ENCODE peak calls at places on chromosomes 7 and 10, in seven cellular contexts. W, C, B, J, H, O and G are unnamed samples.

GRCh38 chr7:118013252-118014010 is 140.2 kb upstream of the CTTNBP2 start:
- DNase-seq in O (no peak), H (no peak), J (no peak), B (no peak), W (no peak), C (no peak), G (no peak)

GRCh38 chr10:78700816-78701520 is 367.8 kb upstream of the ZMIZ1 start:
- DNase-seq in W (no peak), C (no peak), O (no peak), B (no peak), H (no peak), J (no peak), G (no peak)

GRCh38 chr7:92260248-92260781 is 14.5 kb downstream of the ANKIB1 start:
- DNase-seq in W (no peak), H (no peak), O (no peak), B (no peak), J (no peak), C (peak), G (no peak)

GRCh38 chr7:80312139-80312661 is 177.6 kb downstream of the GNAI1 start:
- DNase-seq in J (no peak), B (no peak), O (peak), W (no peak), C (peak), H (no peak), G (no peak)

GRCh38 chr10:118927317-118927716 is 102.2 kb upstream of the NANOS1 start:
- DNase-seq in H (no peak), W (no peak), O (no peak), J (no peak), C (no peak), B (no peak), G (no peak)

GRCh38 chr10:50286517-50286916 is 35.2 kb upstream of the ASAH2 start:
- DNase-seq in J (no peak), O (no peak), W (no peak), H (no peak), C (no peak), B (no peak), G (no peak)

GRCh38 chr10:104350146-104350635 is 3.4 kb upstream of the CFAP58 start:
- DNase-seq in W (no peak), C (peak), O (no peak), B (peak), J (no peak), H (peak), G (no peak)

GRCh38 chr7:30226593-30227268 is 57.7 kb upstream of the ZNRF2 start:
- DNase-seq in H (peak), W (no peak), O (peak), B (no peak), J (no peak), C (peak), G (peak)

GRCh38 chr7:91286432-91286831 is 22.2 kb downstream of the FZD1 start:
- DNase-seq in W (no peak), O (no peak), H (no peak), B (no peak), C (no peak), J (no peak), G (no peak)

GRCh38 chr10:28410420-28411135 is 107.7 kb upstream of the MPP7 start:
- DNase-seq in H (peak), B (no peak), C (peak), O (no peak), J (no peak), W (no peak), G (no peak)

GRCh38 chr10:5565671-5566581 is 41.2 kb downstream of the CALML3 start:
- DNase-seq in H (no peak), O (peak), C (no peak), J (peak), W (peak), B (peak), G (peak)

GRCh38 chr10:3400368-3400767 is 227.8 kb upstream of the PITRM1 start:
- DNase-seq in H (no peak), W (no peak), O (no peak), C (no peak), B (no peak), J (no peak), G (no peak)

GRCh38 chr7:96740130-96740529 is 30.5 kb upstream of the SEM1 start:
- DNase-seq in C (no peak), H (no peak), J (no peak), O (no peak), W (no peak), B (no peak), G (no peak)

GRCh38 chr10:43623351-43623750 is 17.1 kb downstream of the ZNF485 start:
- DNase-seq in O (no peak), B (no peak), H (peak), W (no peak), J (no peak), C (no peak), G (no peak)

GRCh38 chr10:18615618-18616017 is 35.8 kb downstream of the NSUN6 start:
- DNase-seq in O (no peak), B (no peak), J (no peak), H (no peak), C (no peak), W (no peak), G (no peak)

GRCh38 chr10:69958232-69958902 is 94.3 kb upstream of the MACROH2A2 start:
- DNase-seq in J (no peak), C (peak), W (no peak), B (no peak), H (peak), O (no peak), G (peak)

GRCh38 chr10:63547628-63548356 is 26.6 kb downstream of the REEP3 start:
- DNase-seq in J (no peak), O (no peak), C (no peak), H (peak), B (no peak), W (no peak), G (no peak)

GRCh38 chr7:25303380-25304321 is 75.4 kb upstream of the NPVF start:
- DNase-seq in W (no peak), O (no peak), C (no peak), B (no peak), J (no peak), H (no peak), G (no peak)

GRCh38 chr10:76415559-76415958 is 984.1 kb downstream of the LRMDA start:
- DNase-seq in O (peak), J (no peak), B (no peak), C (no peak), W (no peak), H (no peak), G (no peak)

GRCh38 chr7:99762680-99763327 is 21.2 kb downstream of the CYP3A4 start:
- DNase-seq in B (peak), O (no peak), W (no peak), J (no peak), C (no peak), H (no peak), G (peak)

GRCh38 chr7:129805086-129805719 is 147.6 kb downstream of the UBE2H start:
- DNase-seq in C (no peak), H (peak), O (no peak), B (no peak), W (no peak), J (no peak), G (peak)

GRCh38 chr10:101716891-101717659 is 22.1 kb upstream of the FBXW4 start:
- DNase-seq in J (no peak), O (no peak), B (no peak), W (no peak), C (no peak), H (no peak), G (no peak)

GRCh38 chr7:151491859-151492258 is 27.8 kb downstream of the RHEB start:
- DNase-seq in O (no peak), B (no peak), J (no peak), W (no peak), C (peak), H (no peak), G (no peak)

GRCh38 chr10:68516766-68517165 is 10.6 kb downstream of the SLC25A16 start:
- DNase-seq in J (no peak), H (peak), W (no peak), B (no peak), C (no peak), O (no peak), G (no peak)

GRCh38 chr10:13331641-13332040 is 16.5 kb downstream of the SEPHS1 start:
- DNase-seq in O (no peak), C (no peak), H (no peak), W (peak), B (no peak), J (no peak), G (no peak)

GRCh38 chr10:95646160-95646559 is 10.4 kb downstream of the ALDH18A1 start:
- DNase-seq in W (no peak), B (no peak), O (peak), H (no peak), J (no peak), C (no peak), G (no peak)

GRCh38 chr10:77844713-77845454 is 81.7 kb downstream of the DLG5 start:
- DNase-seq in W (no peak), O (peak), B (no peak), J (no peak), C (peak), H (no peak), G (no peak)

GRCh38 chr7:293681-294439 is 3.9 kb downstream of the FOXL3 start:
- DNase-seq in O (peak), C (no peak), J (no peak), H (peak), W (peak), B (no peak), G (no peak)

GRCh38 chr10:17100586-17100985 is 29.0 kb downstream of the CUBN start:
- DNase-seq in H (no peak), B (no peak), J (no peak), W (no peak), O (no peak), C (no peak), G (no peak)

GRCh38 chr10:124000792-124001201 is 92.6 kb downstream of the CHST15 start:
- DNase-seq in H (no peak), W (no peak), B (peak), C (no peak), O (no peak), J (no peak), G (no peak)

GRCh38 chr10:60816624-60817023 is 38.3 kb downstream of the CDK1 start:
- DNase-seq in W (no peak), J (no peak), O (peak), C (peak), B (peak), H (peak), G (peak)

GRCh38 chr7:41792099-41792498 is 89.2 kb upstream of the INHBA start:
- DNase-seq in H (no peak), O (no peak), C (peak), W (no peak), J (no peak), B (no peak), G (no peak)

GRCh38 chr7:2567663-2568238 is 9.0 kb downstream of the IQCE start:
- DNase-seq in H (peak), O (no peak), W (no peak), J (no peak), C (no peak), B (peak), G (no peak)

GRCh38 chr10:92208736-92209135 is 82.1 kb downstream of the CPEB3 start:
- DNase-seq in B (no peak), O (no peak), J (no peak), W (no peak), C (no peak), H (no peak), G (no peak)

GRCh38 chr7:142914121-142914520 is 19.4 kb downstream of the TRPV5 start:
- DNase-seq in H (no peak), O (no peak), C (no peak), J (no peak), W (no peak), B (no peak), G (no peak)

GRCh38 chr10:13776861-13777301 is 190.1 kb downstream of the PRPF18 start:
- DNase-seq in O (no peak), H (no peak), C (no peak), B (no peak), W (no peak), J (no peak), G (no peak)

GRCh38 chr7:43761382-43761781 is 2.9 kb downstream of the BLVRA start:
- DNase-seq in C (no peak), H (no peak), W (no peak), O (no peak), B (no peak), J (no peak), G (no peak)

GRCh38 chr7:43761919-43762318 is 3.4 kb downstream of the BLVRA start:
- DNase-seq in H (no peak), B (no peak), O (no peak), J (no peak), C (no peak), W (no peak), G (no peak)

GRCh38 chr7:43764807-43765491 is 6.5 kb downstream of the BLVRA start:
- DNase-seq in C (peak), O (no peak), B (no peak), W (no peak), J (no peak), H (no peak), G (no peak)

GRCh38 chr7:43764039-43764789 is 5.7 kb downstream of the BLVRA start:
- DNase-seq in H (no peak), W (no peak), B (peak), O (peak), J (peak), C (peak), G (peak)

GRCh38 chr7:43763183-43763582 is 4.7 kb downstream of the BLVRA start:
- DNase-seq in H (no peak), J (no peak), B (no peak), W (no peak), O (no peak), C (no peak), G (no peak)
- H3K4me3 ChIP-seq in H (no peak), J (no peak), B (no peak), W (no peak), O (no peak), C (peak), G (no peak)

GRCh38 chr10:84695983-84696382 is 367.6 kb downstream of the CCSER2 start:
- DNase-seq in O (no peak), W (no peak), C (no peak), B (no peak), J (no peak), H (no peak), G (no peak)
- TF ChIP-seq EP300 in O (no peak), W (no peak), C (no peak), B (no peak), J (no peak), H (no peak), G (no peak)

GRCh38 chr7:101015626-101016025 is 4.3 kb upstream of the MUC17 start:
- DNase-seq in C (no peak), H (no peak), W (no peak), O (no peak), B (no peak), J (no peak), G (no peak)
- H3K4me3 ChIP-seq in C (no peak), H (no peak), W (no peak), O (no peak), B (no peak), J (no peak), G (no peak)

DNA sequence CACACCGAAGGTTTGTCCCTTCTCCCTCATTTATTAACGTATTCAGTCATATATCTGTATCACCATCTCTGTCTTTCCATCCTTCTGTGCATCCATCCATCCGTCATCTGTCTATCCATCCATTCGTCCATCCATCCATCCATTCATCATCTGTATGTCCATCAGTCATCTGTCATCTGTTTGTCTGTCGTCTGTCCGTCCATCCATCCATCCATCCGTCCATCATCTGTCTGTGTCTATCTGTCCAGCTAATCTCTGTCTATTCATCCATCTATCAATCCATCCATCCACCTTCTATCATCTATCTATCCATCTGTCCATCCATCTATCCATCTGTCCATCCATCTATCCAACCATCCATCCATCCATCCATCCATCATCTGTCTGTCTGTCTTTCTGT is 213.9 kb downstream of the TYW1 start:
- DNase-seq in W (no peak), J (no peak), O (no peak), C (no peak), B (no peak), H (no peak), G (no peak)
- TF ChIP-seq EP300 in W (no peak), J (no peak), O (no peak), C (no peak), B (no peak), H (no peak), G (no peak)

GRCh38 chr10:26860026-26860541 is 674 bp downstream of the ABI1 start:
- DNase-seq in B (peak), C (peak), O (peak), W (peak), J (peak), H (no peak), G (peak)

GRCh38 chr10:26860542-26861325 is at the start of gene ABI1:
- DNase-seq in C (peak), W (peak), B (peak), H (peak), J (peak), O (peak), G (peak)

GRCh38 chr10:26857991-26858706 is 2.6 kb downstream of the ABI1 start:
- DNase-seq in O (no peak), H (no peak), C (no peak), B (no peak), J (no peak), W (no peak), G (no peak)

GRCh38 chr10:26859241-26860025 is 1.3 kb downstream of the ABI1 start:
- DNase-seq in C (no peak), W (no peak), O (no peak), J (no peak), H (no peak), B (no peak), G (no peak)

GRCh38 chr10:26858707-26859034 is 2.1 kb downstream of the ABI1 start:
- DNase-seq in W (no peak), H (no peak), O (no peak), B (no peak), J (no peak), C (no peak), G (no peak)
- H3K4me3 ChIP-seq in W (peak), H (peak), O (peak), B (peak), J (no peak), C (peak), G (peak)